ENCODE peak calls at places on chromosomes 16 and 17, in six cellular contexts. L is SK-N-SH, B is K562, C is HepG2, J is GM12891, O is H1. K is an unnamed sample.

GRCh38 chr17:977163-977562 is 2.4 kb downstream of the NXN start:
- DNase-seq in L (no peak), B (no peak), C (no peak), J (no peak), O (no peak), K (no peak)

GRCh38 chr17:75350706-75351105 is 54.8 kb downstream of the GRB2 start:
- DNase-seq in L (no peak), B (no peak), C (no peak), J (no peak), O (no peak), K (no peak)

GRCh38 chr17:80980397-80981061 is 11.1 kb upstream of the CHMP6 start:
- DNase-seq in L (no peak), B (no peak), C (no peak), J (no peak), O (no peak), K (no peak)

GRCh38 chr17:36182176-36183000 is 6.0 kb upstream of the TBC1D3B start:
- DNase-seq in L (no peak), B (no peak), C (no peak), J (no peak), O (no peak), K (no peak)

GRCh38 chr17:47785538-47786123 is 36.0 kb downstream of the OSBPL7 start:
- DNase-seq in L (no peak), B (peak), C (peak), J (no peak), O (no peak), K (no peak)

GRCh38 chr16:89565256-89565505 is 4.7 kb downstream of the RPL13 start:
- DNase-seq in L (peak), B (no peak), C (no peak), J (no peak), O (no peak), K (no peak)

GRCh38 chr16:12204601-12205000 is 228.1 kb downstream of the SNX29 start:
- DNase-seq in L (no peak), B (no peak), C (no peak), J (no peak), O (no peak), K (no peak)

GRCh38 chr17:48541036-48541573 is 3.8 kb downstream of the HOXB2 start:
- DNase-seq in L (no peak), B (no peak), C (no peak), J (no peak), O (no peak), K (no peak)

GRCh38 chr17:11853321-11854151 is 143.7 kb downstream of the ZNF18 start:
- DNase-seq in L (no peak), B (no peak), C (no peak), J (no peak), O (no peak), K (no peak)

GRCh38 chr17:28549274-28550132 is 2.9 kb downstream of the UNC119 start:
- DNase-seq in L (no peak), B (no peak), C (no peak), J (no peak), O (no peak), K (no peak)

GRCh38 chr16:89861648-89862047 is 11.7 kb upstream of the TCF25 start:
- DNase-seq in L (no peak), B (no peak), C (no peak), J (no peak), O (no peak), K (no peak)

GRCh38 chr16:55502801-55503366 is 6.0 kb upstream of the LPCAT2 start:
- DNase-seq in L (peak), B (peak), C (peak), J (no peak), O (no peak), K (no peak)

GRCh38 chr16:67223992-67224391 is 2.9 kb upstream of the TMEM208 start:
- DNase-seq in L (no peak), B (no peak), C (no peak), J (no peak), O (no peak), K (no peak)

GRCh38 chr17:77492446-77493237 is 351.9 kb downstream of the SEC14L1 start:
- DNase-seq in L (no peak), B (no peak), C (no peak), J (peak), O (no peak), K (peak)

GRCh38 chr17:47927821-47928400 is 13.5 kb upstream of the PNPO start:
- DNase-seq in L (no peak), B (no peak), C (no peak), J (no peak), O (no peak), K (no peak)

GRCh38 chr16:10895053-10895946 is 18.3 kb downstream of the CIITA start:
- DNase-seq in L (no peak), B (peak), C (peak), J (no peak), O (peak), K (no peak)

GRCh38 chr17:57902800-57903759 is 52.1 kb downstream of the CUEDC1 start:
- DNase-seq in L (no peak), B (no peak), C (peak), J (no peak), O (no peak), K (peak)

GRCh38 chr17:18116078-18116477 is 7.5 kb downstream of the MYO15A start:
- DNase-seq in L (no peak), B (no peak), C (no peak), J (no peak), O (no peak), K (no peak)

GRCh38 chr17:45770632-45771472 is 13.3 kb upstream of the CRHR1 start:
- DNase-seq in L (no peak), B (no peak), C (no peak), J (no peak), O (no peak), K (no peak)

GRCh38 chr16:89920723-89921122 is 2.1 kb downstream of the MC1R start:
- DNase-seq in L (no peak), B (no peak), C (no peak), J (no peak), O (no peak), K (no peak)

GRCh38 chr17:32879143-32879542 is 2.2 kb upstream of the MYO1D start:
- DNase-seq in L (no peak), B (no peak), C (peak), J (no peak), O (no peak), K (no peak)
- TF ChIP-seq TAF1 in L (no peak), B (no peak), C (no peak), J (no peak), O (no peak), K (no peak)

GRCh38 chr17:70110443-70110880 is 35.4 kb downstream of the KCNJ16 start:
- DNase-seq in L (no peak), B (no peak), C (no peak), J (no peak), O (no peak), K (no peak)
- TF ChIP-seq TAF1 in L (no peak), B (no peak), C (no peak), J (no peak), O (no peak), K (no peak)

GRCh38 chr17:79678856-79679255 is 51.9 kb upstream of the ENPP7 start:
- DNase-seq in L (no peak), B (no peak), C (no peak), J (no peak), O (no peak), K (no peak)

GRCh38 chr17:79676796-79677195 is 53.9 kb upstream of the ENPP7 start:
- DNase-seq in L (no peak), B (no peak), C (no peak), J (no peak), O (no peak), K (no peak)

GRCh38 chr17:79679631-79680340 is 51.0 kb upstream of the ENPP7 start:
- DNase-seq in L (no peak), B (no peak), C (no peak), J (no peak), O (no peak), K (no peak)

GRCh38 chr17:79677646-79678045 is 53.1 kb upstream of the ENPP7 start:
- DNase-seq in L (no peak), B (no peak), C (no peak), J (no peak), O (no peak), K (no peak)

GRCh38 chr17:79678091-79678731 is 52.5 kb upstream of the ENPP7 start:
- DNase-seq in L (no peak), B (no peak), C (no peak), J (no peak), O (no peak), K (no peak)
- TF ChIP-seq TAF1 in L (no peak), B (no peak), C (no peak), J (no peak), O (no peak), K (no peak)

GRCh38 chr17:61555127-61555531 is 35.9 kb downstream of the NACA2 start:
- DNase-seq in L (peak), B (no peak), C (no peak), J (no peak), O (no peak), K (no peak)
- TF ChIP-seq TAF1 in L (no peak), B (no peak), C (no peak), J (no peak), O (no peak), K (no peak)

DNA sequence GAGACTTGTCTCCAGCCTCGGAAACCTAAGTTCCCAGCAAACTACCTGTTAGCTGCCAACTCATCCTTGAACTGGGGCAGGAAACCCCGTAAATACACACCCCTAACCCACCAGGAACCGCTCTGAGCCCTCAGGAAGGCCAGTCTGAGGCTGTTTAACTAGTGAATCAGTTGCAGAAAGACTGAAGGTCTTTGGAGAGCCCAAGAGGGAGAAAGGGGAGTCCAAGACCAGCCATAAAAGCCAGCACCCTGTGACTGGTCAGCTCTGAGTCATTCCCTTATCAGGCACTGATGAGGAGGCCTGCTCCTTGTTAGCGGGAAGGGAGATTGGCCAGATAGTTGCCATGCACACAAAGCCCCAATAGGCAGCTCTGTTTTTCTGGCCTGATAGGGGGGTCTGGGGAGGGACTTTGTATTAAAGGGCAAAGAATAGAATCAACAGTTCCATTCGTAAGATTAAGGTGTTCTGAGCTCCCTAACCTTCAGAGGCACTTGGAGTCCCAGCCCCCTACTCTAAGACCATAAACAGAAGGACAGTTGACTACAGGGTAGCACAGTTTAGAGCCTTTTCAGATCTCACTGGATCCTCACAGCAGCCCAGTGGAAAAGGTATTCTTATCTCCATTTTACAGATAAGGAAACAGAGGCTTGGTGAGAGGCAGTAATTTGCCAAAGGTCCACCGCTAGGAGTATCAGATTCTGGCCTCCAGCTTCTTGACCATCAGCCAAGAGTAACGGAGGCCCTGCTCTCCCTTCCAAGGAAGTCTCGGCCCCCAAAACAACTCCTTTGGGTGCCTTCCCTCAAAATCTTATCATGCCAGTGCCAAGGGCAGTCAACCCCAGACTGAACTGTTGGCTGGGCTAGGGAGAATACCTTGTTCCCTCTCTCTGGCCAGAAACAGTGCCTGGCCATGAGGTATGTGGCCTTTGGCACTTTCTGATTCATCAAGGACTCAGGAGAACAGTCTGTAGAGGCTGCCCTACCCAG is 2.2 kb upstream of the KRT19 start:
- DNase-seq in L (peak), B (peak), C (peak), J (no peak), O (no peak), K (no peak)
- TF ChIP-seq TAF1 in L (peak), B (peak), C (no peak), J (no peak), O (no peak), K (no peak)

GRCh38 chr16:85158702-85159225 is 46.5 kb upstream of the CIBAR2 start:
- DNase-seq in L (no peak), B (no peak), C (no peak), J (no peak), O (no peak), K (no peak)

GRCh38 chr16:85159226-85159980 is 47.1 kb upstream of the CIBAR2 start:
- DNase-seq in L (no peak), B (no peak), C (peak), J (no peak), O (no peak), K (no peak)

GRCh38 chr16:85157372-85157771 is 45.1 kb upstream of the CIBAR2 start:
- DNase-seq in L (peak), B (no peak), C (no peak), J (no peak), O (no peak), K (no peak)

GRCh38 chr16:85156869-85157268 is 44.6 kb upstream of the CIBAR2 start:
- DNase-seq in L (no peak), B (no peak), C (no peak), J (no peak), O (no peak), K (no peak)

DNA sequence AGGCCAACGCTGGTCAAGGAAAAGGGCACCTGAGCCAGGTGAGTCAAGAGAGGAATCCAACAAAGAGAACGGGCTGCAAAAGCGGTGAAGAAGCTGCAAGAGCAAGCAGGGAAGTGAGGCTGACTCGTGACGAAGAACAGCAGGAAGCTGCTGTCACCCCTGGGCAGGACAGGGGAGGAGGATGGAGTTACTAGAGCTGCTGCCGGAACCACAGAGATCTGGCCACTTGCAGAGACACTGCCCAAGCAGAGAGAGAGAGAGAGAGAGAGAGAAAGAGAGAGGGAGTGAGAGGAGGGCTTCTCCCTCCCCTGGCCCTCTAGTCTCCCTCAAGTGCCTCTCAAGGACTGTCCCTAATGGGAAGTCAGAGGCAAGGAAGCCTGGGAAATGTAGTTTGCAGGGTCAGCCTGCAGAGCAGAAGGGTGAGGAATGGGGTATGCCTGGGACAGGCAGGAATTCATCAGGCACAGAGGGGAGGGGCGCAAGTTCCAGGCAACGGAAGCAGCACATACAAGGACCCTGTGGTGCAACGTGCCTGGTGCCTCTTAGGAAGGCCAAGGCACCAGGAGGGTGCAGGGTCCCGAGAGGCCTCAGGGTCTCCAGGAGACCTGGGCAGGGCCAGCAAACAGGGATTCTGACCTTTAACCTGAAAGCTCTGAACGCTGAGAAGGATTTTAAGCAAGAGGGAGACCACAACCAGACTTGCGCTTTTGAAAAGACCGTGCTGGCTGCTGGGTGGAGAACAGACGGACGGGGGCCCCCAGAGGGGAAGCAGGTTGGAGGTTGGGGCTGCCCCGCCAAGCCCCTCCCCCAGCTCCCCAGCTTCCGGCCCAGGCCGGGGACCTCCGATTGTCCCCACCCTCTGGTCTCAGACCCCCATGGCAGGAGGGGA is 45.8 kb upstream of the CIBAR2 start:
- DNase-seq in L (peak), B (no peak), C (peak), J (no peak), O (peak), K (no peak)
- TF ChIP-seq TAF1 in L (no peak), B (no peak), C (peak), J (no peak), O (no peak), K (peak)

K was measured in GM12892.